ENCODE peak calls at places on chromosome 1, in nine cellular contexts. One of them, this sample, is unnamed.

GRCh38 chr1:45403298-45404079 is 63.2 kb upstream of the MUTYH start:
- ATAC-seq in right lobe of liver: peak; percentile 78
- ATAC-seq in upper lobe of right lung: peak; percentile 62
- ATAC-seq in heart right ventricle: no peak
- ATAC-seq in pancreas: no peak
- ATAC-seq in GM12878: no peak
- ATAC-seq in heart left ventricle: no peak
- ATAC-seq in lower lobe of right lung: peak; percentile 60
- ATAC-seq in A549: no peak
- ATAC-seq in this sample: no peak

GRCh38 chr1:65393345-65393744 is 27.1 kb upstream of the LEPR start:
- ATAC-seq in right lobe of liver: no peak
- ATAC-seq in upper lobe of right lung: no peak
- ATAC-seq in heart right ventricle: no peak
- ATAC-seq in pancreas: no peak
- ATAC-seq in GM12878: peak; percentile 95
- ATAC-seq in heart left ventricle: no peak
- ATAC-seq in lower lobe of right lung: no peak
- ATAC-seq in A549: no peak
- ATAC-seq in this sample: no peak

GRCh38 chr1:192147221-192147620 is 11.0 kb upstream of the RGS18 start:
- ATAC-seq in right lobe of liver: no peak
- ATAC-seq in upper lobe of right lung: no peak
- ATAC-seq in heart right ventricle: no peak
- ATAC-seq in pancreas: no peak
- ATAC-seq in GM12878: no peak
- ATAC-seq in heart left ventricle: peak; percentile 26
- ATAC-seq in lower lobe of right lung: no peak
- ATAC-seq in A549: no peak
- ATAC-seq in this sample: no peak

GRCh38 chr1:183883629-183884028 is 78.7 kb downstream of the RGL1 start:
- ATAC-seq in right lobe of liver: peak; percentile 46
- ATAC-seq in upper lobe of right lung: peak; percentile 55
- ATAC-seq in heart right ventricle: peak; percentile 28
- ATAC-seq in pancreas: peak; percentile 57
- ATAC-seq in GM12878: no peak
- ATAC-seq in heart left ventricle: no peak
- ATAC-seq in lower lobe of right lung: no peak
- ATAC-seq in A549: no peak
- ATAC-seq in this sample: no peak

GRCh38 chr1:15148475-15148874 is 5.1 kb upstream of the TMEM51 start:
- ATAC-seq in right lobe of liver: no peak
- ATAC-seq in upper lobe of right lung: no peak
- ATAC-seq in heart right ventricle: no peak
- ATAC-seq in pancreas: no peak
- ATAC-seq in GM12878: no peak
- ATAC-seq in heart left ventricle: no peak
- ATAC-seq in lower lobe of right lung: no peak
- ATAC-seq in A549: no peak
- ATAC-seq in this sample: no peak

GRCh38 chr1:44842763-44843655 is at the start of gene PTCH2:
- ATAC-seq in right lobe of liver: peak; percentile 83
- ATAC-seq in upper lobe of right lung: peak; percentile 87
- ATAC-seq in heart right ventricle: peak; percentile 93
- ATAC-seq in pancreas: peak; percentile 89
- ATAC-seq in GM12878: peak; percentile 85
- ATAC-seq in heart left ventricle: peak; percentile 89
- ATAC-seq in lower lobe of right lung: peak; percentile 86
- ATAC-seq in A549: peak; percentile 93
- ATAC-seq in this sample: peak; percentile 93

GRCh38 chr1:59089922-59090457 is 206.9 kb upstream of the FGGY start:
- ATAC-seq in right lobe of liver: no peak
- ATAC-seq in upper lobe of right lung: no peak
- ATAC-seq in heart right ventricle: no peak
- ATAC-seq in pancreas: no peak
- ATAC-seq in GM12878: no peak
- ATAC-seq in heart left ventricle: no peak
- ATAC-seq in lower lobe of right lung: no peak
- ATAC-seq in A549: no peak
- ATAC-seq in this sample: no peak

GRCh38 chr1:218851601-218852000 is 322.1 kb upstream of the LYPLAL1 start:
- ATAC-seq in right lobe of liver: no peak
- ATAC-seq in upper lobe of right lung: no peak
- ATAC-seq in heart right ventricle: no peak
- ATAC-seq in pancreas: no peak
- ATAC-seq in GM12878: no peak
- ATAC-seq in heart left ventricle: no peak
- ATAC-seq in lower lobe of right lung: no peak
- ATAC-seq in A549: no peak
- ATAC-seq in this sample: no peak

GRCh38 chr1:109399326-109399957 is 1.7 kb upstream of the SORT1 start:
- ATAC-seq in right lobe of liver: peak; percentile 55
- ATAC-seq in upper lobe of right lung: peak; percentile 17
- ATAC-seq in heart right ventricle: no peak
- ATAC-seq in pancreas: peak; percentile 60
- ATAC-seq in GM12878: peak; percentile 51
- ATAC-seq in heart left ventricle: peak; percentile 10
- ATAC-seq in lower lobe of right lung: peak; percentile 21
- ATAC-seq in A549: peak; percentile 31
- ATAC-seq in this sample: no peak

GRCh38 chr1:85296980-85297379 is 20.5 kb upstream of the BCL10 start:
- ATAC-seq in right lobe of liver: no peak
- ATAC-seq in upper lobe of right lung: no peak
- ATAC-seq in heart right ventricle: no peak
- ATAC-seq in pancreas: no peak
- ATAC-seq in GM12878: no peak
- ATAC-seq in heart left ventricle: no peak
- ATAC-seq in lower lobe of right lung: no peak
- ATAC-seq in A549: no peak
- ATAC-seq in this sample: no peak

GRCh38 chr1:186578325-186579016 is 101.8 kb downstream of the PTGS2 start:
- ATAC-seq in right lobe of liver: no peak
- ATAC-seq in upper lobe of right lung: peak; percentile 69
- ATAC-seq in heart right ventricle: no peak
- ATAC-seq in pancreas: no peak
- ATAC-seq in GM12878: no peak
- ATAC-seq in heart left ventricle: no peak
- ATAC-seq in lower lobe of right lung: peak; percentile 65
- ATAC-seq in A549: peak; percentile 67
- ATAC-seq in this sample: no peak

GRCh38 chr1:70706381-70707173 is 295.5 kb downstream of the CTH start:
- ATAC-seq in right lobe of liver: no peak
- ATAC-seq in upper lobe of right lung: peak; percentile 36
- ATAC-seq in heart right ventricle: peak; percentile 29
- ATAC-seq in pancreas: peak; percentile 58
- ATAC-seq in GM12878: no peak
- ATAC-seq in heart left ventricle: peak; percentile 7
- ATAC-seq in lower lobe of right lung: peak; percentile 23
- ATAC-seq in A549: peak; percentile 43
- ATAC-seq in this sample: no peak

GRCh38 chr1:21941370-21941769 is 4.3 kb upstream of the HSPG2 start:
- ATAC-seq in right lobe of liver: no peak
- ATAC-seq in upper lobe of right lung: no peak
- ATAC-seq in heart right ventricle: no peak
- ATAC-seq in pancreas: no peak
- ATAC-seq in GM12878: no peak
- ATAC-seq in heart left ventricle: no peak
- ATAC-seq in lower lobe of right lung: no peak
- ATAC-seq in A549: no peak
- ATAC-seq in this sample: no peak

GRCh38 chr1:21939650-21940374 is 2.7 kb upstream of the HSPG2 start:
- ATAC-seq in right lobe of liver: peak; percentile 44
- ATAC-seq in upper lobe of right lung: no peak
- ATAC-seq in heart right ventricle: peak; percentile 40
- ATAC-seq in pancreas: peak; percentile 40
- ATAC-seq in GM12878: peak; percentile 14
- ATAC-seq in heart left ventricle: peak; percentile 62
- ATAC-seq in lower lobe of right lung: peak; percentile 35
- ATAC-seq in A549: peak; percentile 60
- ATAC-seq in this sample: peak; percentile 39

GRCh38 chr1:21938791-21939538 is 1.9 kb upstream of the HSPG2 start:
- ATAC-seq in right lobe of liver: no peak
- ATAC-seq in upper lobe of right lung: no peak
- ATAC-seq in heart right ventricle: peak; percentile 3
- ATAC-seq in pancreas: no peak
- ATAC-seq in GM12878: no peak
- ATAC-seq in heart left ventricle: peak; percentile 21
- ATAC-seq in lower lobe of right lung: no peak
- ATAC-seq in A549: no peak
- ATAC-seq in this sample: no peak

GRCh38 chr1:21942464-21942863 is 5.4 kb upstream of the HSPG2 start:
- ATAC-seq in right lobe of liver: no peak
- ATAC-seq in upper lobe of right lung: no peak
- ATAC-seq in heart right ventricle: no peak
- ATAC-seq in pancreas: no peak
- ATAC-seq in GM12878: no peak
- ATAC-seq in heart left ventricle: no peak
- ATAC-seq in lower lobe of right lung: no peak
- ATAC-seq in A549: no peak
- ATAC-seq in this sample: no peak

DNA sequence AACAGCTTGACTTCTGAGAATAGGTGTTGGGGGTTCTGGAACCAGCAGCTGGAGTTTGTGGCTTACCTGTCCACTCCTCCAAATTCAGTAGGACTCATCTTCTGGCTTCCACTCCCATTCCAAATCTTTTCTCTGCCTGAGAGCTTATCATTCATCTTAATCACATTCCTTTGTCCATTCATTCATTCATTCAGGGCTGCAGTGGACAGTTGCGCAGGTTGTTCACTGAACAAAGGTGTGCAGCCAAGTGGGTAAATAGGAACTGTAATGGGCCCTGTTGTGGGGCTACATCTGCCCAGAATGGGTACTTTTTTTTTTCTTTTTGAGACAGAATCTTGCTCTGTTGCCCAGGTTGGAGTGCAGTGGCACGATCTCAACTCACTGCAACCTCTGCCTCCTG is 3.4 kb upstream of the HSPG2 start:
- ATAC-seq in right lobe of liver: no peak
- ATAC-seq in upper lobe of right lung: no peak
- ATAC-seq in heart right ventricle: no peak
- ATAC-seq in pancreas: no peak
- ATAC-seq in GM12878: no peak
- ATAC-seq in heart left ventricle: no peak
- ATAC-seq in lower lobe of right lung: no peak
- ATAC-seq in A549: no peak
- ATAC-seq in this sample: no peak
- H3K4me1 ChIP-seq in right lobe of liver: no peaks in the 10 kb centered on the region
- H3K4me1 ChIP-seq in upper lobe of right lung: peaks cover 26% of the 10 kb centered on the region
- H3K4me1 ChIP-seq in heart right ventricle: peaks cover 44% of the 10 kb centered on the region
- H3K4me1 ChIP-seq in pancreas: peaks cover 7% of the 10 kb centered on the region
- H3K4me1 ChIP-seq in GM12878: no peaks in the 10 kb centered on the region
- H3K4me1 ChIP-seq in heart left ventricle: peaks cover 68% of the 10 kb centered on the region
- H3K4me1 ChIP-seq in lower lobe of right lung: peaks cover 38% of the 10 kb centered on the region
- H3K4me1 ChIP-seq in A549: peaks cover 38% of the 10 kb centered on the region
- H3K4me1 ChIP-seq in this sample: peaks cover 38% of the 10 kb centered on the region

DNA sequence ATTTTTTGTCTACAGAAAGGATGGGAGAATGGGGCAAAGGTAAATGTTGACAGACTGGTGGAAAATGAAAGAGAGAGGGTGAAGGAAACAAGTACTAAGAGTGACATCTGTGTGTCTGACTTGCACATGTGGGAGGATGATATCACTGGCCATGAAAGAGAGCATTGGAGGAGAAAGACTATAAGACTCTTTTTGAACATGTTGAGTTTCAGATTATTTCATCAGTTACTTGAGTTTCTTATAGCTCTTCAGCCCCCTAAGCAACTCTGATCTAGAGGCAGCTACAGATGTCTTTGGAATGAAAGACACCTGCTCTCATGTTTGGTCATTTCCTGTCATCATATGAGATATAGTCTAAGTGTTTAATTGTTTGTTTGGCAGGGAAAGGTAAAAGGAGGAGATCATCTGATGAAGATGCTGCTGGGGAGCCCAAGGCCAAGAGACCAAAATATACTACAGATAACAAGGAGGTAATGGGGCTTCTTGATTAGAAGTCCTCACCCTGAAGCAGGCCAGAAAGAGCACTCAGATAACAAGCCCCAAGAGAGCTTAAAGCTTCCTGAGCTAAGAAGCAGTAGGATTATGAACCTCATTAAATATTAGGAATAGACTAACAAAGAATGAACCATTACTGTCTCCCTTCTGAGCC is 4.5 kb downstream of the POLR3C start:
- ATAC-seq in right lobe of liver: no peak
- ATAC-seq in upper lobe of right lung: no peak
- ATAC-seq in heart right ventricle: no peak
- ATAC-seq in pancreas: no peak
- ATAC-seq in GM12878: peak; percentile 8
- ATAC-seq in heart left ventricle: no peak
- ATAC-seq in lower lobe of right lung: no peak
- ATAC-seq in A549: no peak
- ATAC-seq in this sample: no peak
- H3K4me1 ChIP-seq in right lobe of liver: no peaks in the 10 kb centered on the region
- H3K4me1 ChIP-seq in upper lobe of right lung: peaks cover 14% of the 10 kb centered on the region
- H3K4me1 ChIP-seq in heart right ventricle: peaks cover 9% of the 10 kb centered on the region
- H3K4me1 ChIP-seq in pancreas: no peaks in the 10 kb centered on the region
- H3K4me1 ChIP-seq in GM12878: peaks cover 10% of the 10 kb centered on the region
- H3K4me1 ChIP-seq in heart left ventricle: peaks cover 16% of the 10 kb centered on the region
- H3K4me1 ChIP-seq in lower lobe of right lung: peaks cover 11% of the 10 kb centered on the region
- H3K4me1 ChIP-seq in A549: peaks cover 11% of the 10 kb centered on the region
- H3K4me1 ChIP-seq in this sample: peaks cover 20% of the 10 kb centered on the region

DNA sequence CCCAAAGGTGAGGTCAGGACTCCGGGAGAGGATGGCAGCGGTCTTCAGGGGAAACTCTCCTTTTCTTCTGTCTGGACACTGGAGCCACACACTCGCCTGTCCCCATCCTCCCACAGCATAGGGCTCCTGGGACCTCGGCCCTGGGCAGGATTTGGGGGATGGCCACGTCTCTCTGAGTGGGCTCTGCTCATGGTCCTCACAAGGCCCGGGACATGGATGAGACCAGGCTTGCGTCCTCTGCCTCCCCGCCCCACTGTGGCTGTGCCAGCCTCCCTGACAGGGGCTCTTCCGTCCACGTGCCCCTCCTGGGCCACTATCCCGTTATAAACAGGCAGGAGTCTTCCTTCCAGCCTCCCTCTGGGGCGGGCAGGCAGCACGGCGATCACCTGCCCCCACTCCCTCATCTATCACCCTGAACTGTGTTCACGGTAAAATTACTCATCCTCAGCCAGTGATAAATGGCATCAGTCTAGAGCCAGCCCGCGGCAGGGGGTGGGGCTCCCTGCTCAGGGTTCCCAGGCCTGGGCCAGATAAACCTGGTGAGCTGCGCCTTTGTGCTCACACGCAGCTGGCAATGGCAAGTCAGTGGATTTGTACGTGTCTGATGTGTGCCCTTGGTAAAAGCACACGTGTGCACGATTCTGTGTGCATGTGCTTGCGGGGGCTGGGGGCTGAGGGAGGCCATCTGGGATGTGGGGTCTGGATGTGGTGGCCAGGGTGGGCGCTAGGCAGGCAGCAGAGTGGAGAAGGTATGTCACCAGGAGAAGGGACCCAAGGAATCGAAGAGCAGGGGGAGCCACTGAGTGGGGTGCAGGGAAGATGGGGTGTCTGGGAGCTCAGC is 12.6 kb upstream of the SAMD11 start:
- ATAC-seq in right lobe of liver: no peak
- ATAC-seq in upper lobe of right lung: no peak
- ATAC-seq in heart right ventricle: no peak
- ATAC-seq in pancreas: peak; percentile 34
- ATAC-seq in GM12878: no peak
- ATAC-seq in heart left ventricle: no peak
- ATAC-seq in lower lobe of right lung: no peak
- ATAC-seq in A549: peak; percentile 70
- ATAC-seq in this sample: no peak
- H3K4me1 ChIP-seq in right lobe of liver: no peaks in the 10 kb centered on the region
- H3K4me1 ChIP-seq in upper lobe of right lung: peaks cover 7% of the 10 kb centered on the region
- H3K4me1 ChIP-seq in heart right ventricle: no peaks in the 10 kb centered on the region
- H3K4me1 ChIP-seq in pancreas: no peaks in the 10 kb centered on the region
- H3K4me1 ChIP-seq in GM12878: no peaks in the 10 kb centered on the region
- H3K4me1 ChIP-seq in heart left ventricle: no peaks in the 10 kb centered on the region
- H3K4me1 ChIP-seq in lower lobe of right lung: peaks cover 6% of the 10 kb centered on the region
- H3K4me1 ChIP-seq in A549: peaks cover 58% of the 10 kb centered on the region
- H3K4me1 ChIP-seq in this sample: no peaks in the 10 kb centered on the region

GRCh38 chr1:39105841-39106765 is 80.0 kb downstream of the NDUFS5 start:
- ATAC-seq in right lobe of liver: peak; percentile 48
- ATAC-seq in upper lobe of right lung: peak; percentile 37
- ATAC-seq in heart right ventricle: peak; percentile 27
- ATAC-seq in pancreas: peak; percentile 61
- ATAC-seq in GM12878: peak; percentile 53
- ATAC-seq in heart left ventricle: peak; percentile 44
- ATAC-seq in lower lobe of right lung: peak; percentile 33
- ATAC-seq in A549: peak; percentile 43
- ATAC-seq in this sample: peak; percentile 4
- H3K4me1 ChIP-seq in right lobe of liver: peaks cover 5% of the 10 kb centered on the region
- H3K4me1 ChIP-seq in upper lobe of right lung: peaks cover 67% of the 10 kb centered on the region
- H3K4me1 ChIP-seq in heart right ventricle: peaks cover 62% of the 10 kb centered on the region
- H3K4me1 ChIP-seq in pancreas: peaks cover 10% of the 10 kb centered on the region
- H3K4me1 ChIP-seq in GM12878: peaks cover 44% of the 10 kb centered on the region
- H3K4me1 ChIP-seq in heart left ventricle: no peaks in the 10 kb centered on the region
- H3K4me1 ChIP-seq in lower lobe of right lung: peaks cover 69% of the 10 kb centered on the region
- H3K4me1 ChIP-seq in A549: peaks cover 56% of the 10 kb centered on the region
- H3K4me1 ChIP-seq in this sample: peaks cover 20% of the 10 kb centered on the region